ENCODE peak calls at places on chromosomes 5 and 9, in ten cellular contexts. R, T, E, W, V, D, Q, X, A and J are unnamed samples.

GRCh38 chr9:21294325-21294724 is 10.8 kb downstream of the IFNA5 start:
- DNase-seq in D (no peak), E (no peak), X (no peak), R (no peak), T (peak), V (no peak), W (no peak), A (peak), Q (no peak), J (peak)

GRCh38 chr9:94901019-94901363 is 174.5 kb downstream of the AOPEP start:
- DNase-seq in W (no peak), A (no peak), Q (no peak), R (no peak), X (no peak), D (no peak), V (no peak), T (no peak), E (no peak), J (no peak)

GRCh38 chr5:146624179-146624578 is 108.2 kb upstream of the GPR151 start:
- DNase-seq in Q (no peak), E (no peak), X (no peak), T (no peak), R (no peak), W (no peak), D (peak), V (no peak), A (no peak), J (no peak)

GRCh38 chr9:21465859-21466518 is 16.1 kb downstream of the IFNE start:
- DNase-seq in Q (peak), X (no peak), W (no peak), T (peak), A (peak), D (peak), E (peak), V (no peak), R (no peak), J (peak)

GRCh38 chr5:138601444-138601843 is 26.2 kb upstream of the HSPA9 start:
- DNase-seq in E (peak), D (no peak), Q (no peak), T (peak), A (peak), W (no peak), X (no peak), V (peak), R (no peak), J (peak)

GRCh38 chr9:114382951-114383865 is 4.6 kb downstream of the AKNA start:
- DNase-seq in T (peak), V (peak), W (no peak), D (peak), Q (peak), A (peak), E (no peak), R (no peak), X (peak), J (peak)

GRCh38 chr5:82467006-82467561 is 188.9 kb upstream of the RPS23 start:
- DNase-seq in R (peak), V (no peak), W (peak), X (peak), Q (no peak), D (no peak), A (peak), T (peak), E (no peak), J (peak)

GRCh38 chr9:87276327-87276841 is 221.3 kb upstream of the DAPK1 start:
- DNase-seq in W (no peak), D (no peak), Q (no peak), R (no peak), A (peak), E (peak), X (no peak), V (no peak), T (peak), J (peak)

GRCh38 chr5:57327934-57328333 is 154.1 kb downstream of the GPBP1 start:
- DNase-seq in V (no peak), D (no peak), Q (no peak), R (no peak), X (no peak), W (no peak), A (peak), T (no peak), E (no peak), J (no peak)

GRCh38 chr5:105767265-105767664 is 1903.5 kb downstream of the EFNA5 start:
- DNase-seq in Q (no peak), X (no peak), E (no peak), A (no peak), V (no peak), D (no peak), T (no peak), R (no peak), W (no peak), J (no peak)

GRCh38 chr9:106478312-106479099 is 384.5 kb upstream of the ZNF462 start:
- DNase-seq in Q (no peak), A (no peak), E (no peak), D (no peak), T (no peak), X (no peak), W (no peak), V (no peak), R (no peak), J (no peak)

GRCh38 chr9:3740690-3741419 is 215.1 kb upstream of the RFX3 start:
- DNase-seq in D (no peak), A (peak), W (no peak), Q (no peak), T (no peak), V (no peak), E (no peak), X (no peak), R (no peak), J (peak)

GRCh38 chr9:76878933-76879332 is 27.0 kb downstream of the PRUNE2 start:
- DNase-seq in V (no peak), E (no peak), R (no peak), D (no peak), X (no peak), W (no peak), Q (no peak), A (peak), T (no peak), J (no peak)

GRCh38 chr9:131608469-131609115 is 63.3 kb downstream of the PRRT1B start:
- DNase-seq in V (peak), R (peak), X (peak), D (peak), W (peak), E (peak), A (peak), T (peak), Q (no peak), J (peak)

GRCh38 chr5:139653616-139654015 is 5.5 kb downstream of the CXXC5 start:
- DNase-seq in Q (no peak), W (no peak), V (no peak), D (peak), E (no peak), A (no peak), X (no peak), R (no peak), T (no peak), J (no peak)

GRCh38 chr9:37746448-37747270 is 6.9 kb upstream of the TRMT10B start:
- DNase-seq in D (no peak), V (no peak), E (no peak), W (no peak), R (no peak), Q (no peak), X (no peak), T (no peak), A (peak), J (no peak)

GRCh38 chr5:170861855-170862766 is at the start of gene RANBP17:
- DNase-seq in T (peak), D (peak), W (no peak), E (peak), A (peak), V (peak), X (no peak), Q (peak), R (peak), J (peak)

GRCh38 chr5:111929892-111930291 is 172.9 kb upstream of the NREP start:
- DNase-seq in A (peak), X (no peak), V (no peak), E (no peak), Q (no peak), W (no peak), D (no peak), R (peak), T (peak), J (peak)

GRCh38 chr5:95884511-95884910 is 62.0 kb upstream of the GLRX start:
- DNase-seq in R (no peak), Q (no peak), V (no peak), D (no peak), T (no peak), X (no peak), E (no peak), A (no peak), W (no peak), J (no peak)

GRCh38 chr5:170632985-170633234 is 129.1 kb downstream of the KCNIP1 start:
- DNase-seq in E (no peak), D (peak), R (peak), Q (peak), V (peak), X (peak), W (no peak), A (peak), T (no peak), J (no peak)

GRCh38 chr5:96258692-96259091 is 174.4 kb downstream of the PCSK1 start:
- DNase-seq in W (no peak), E (no peak), Q (no peak), D (no peak), X (no peak), V (no peak), T (no peak), R (no peak), A (no peak), J (no peak)

GRCh38 chr9:89368550-89368949 is 50.2 kb downstream of the SECISBP2 start:
- DNase-seq in V (no peak), W (no peak), E (no peak), Q (no peak), R (no peak), A (no peak), T (no peak), X (no peak), D (no peak), J (no peak)
- TF ChIP-seq CTCF in V (no peak), W (no peak), E (no peak), Q (no peak), R (no peak), A (no peak), T (no peak), X (no peak), D (no peak), J (no peak)

DNA sequence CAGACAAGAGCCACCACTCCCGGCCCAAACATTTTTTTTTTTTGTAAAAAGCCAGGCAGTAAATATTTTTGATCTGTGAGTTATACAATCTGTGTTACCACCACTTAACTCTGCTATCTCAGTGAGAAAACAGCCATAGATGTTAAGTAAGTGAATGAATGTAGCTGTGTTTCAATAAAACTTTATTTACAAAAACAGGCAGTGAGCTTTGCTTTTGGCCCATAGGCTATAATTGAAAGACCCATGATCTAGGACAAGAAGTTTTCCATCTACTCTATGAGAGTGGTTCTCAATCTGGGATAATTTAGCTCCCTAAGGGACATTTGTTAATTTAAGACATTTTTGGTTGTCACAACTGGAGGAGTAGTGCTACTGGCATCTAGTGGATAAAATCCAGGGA is 91.0 kb downstream of the TMC1 start:
- DNase-seq in T (no peak), X (no peak), V (no peak), W (no peak), E (no peak), R (no peak), A (peak), Q (no peak), D (no peak), J (no peak)
- TF ChIP-seq CTCF in T (no peak), X (no peak), V (no peak), W (no peak), E (no peak), R (no peak), A (no peak), Q (no peak), D (no peak), J (peak)

GRCh38 chr9:32551491-32552049 is 557 bp upstream of the SMIM27 start:
- DNase-seq in T (peak), D (peak), Q (peak), A (peak), W (peak), R (peak), V (peak), E (no peak), X (peak), J (no peak)
- TF ChIP-seq CTCF in T (no peak), D (no peak), Q (no peak), A (no peak), W (no peak), R (no peak), V (no peak), E (no peak), X (no peak), J (no peak)

GRCh38 chr9:121440265-121440664 is 59.4 kb downstream of the GGTA1 start:
- DNase-seq in Q (no peak), W (no peak), R (no peak), A (peak), X (no peak), V (no peak), T (peak), D (peak), E (no peak), J (no peak)
- TF ChIP-seq CTCF in Q (no peak), W (no peak), R (peak), A (no peak), X (peak), V (no peak), T (peak), D (peak), E (peak), J (peak)

DNA sequence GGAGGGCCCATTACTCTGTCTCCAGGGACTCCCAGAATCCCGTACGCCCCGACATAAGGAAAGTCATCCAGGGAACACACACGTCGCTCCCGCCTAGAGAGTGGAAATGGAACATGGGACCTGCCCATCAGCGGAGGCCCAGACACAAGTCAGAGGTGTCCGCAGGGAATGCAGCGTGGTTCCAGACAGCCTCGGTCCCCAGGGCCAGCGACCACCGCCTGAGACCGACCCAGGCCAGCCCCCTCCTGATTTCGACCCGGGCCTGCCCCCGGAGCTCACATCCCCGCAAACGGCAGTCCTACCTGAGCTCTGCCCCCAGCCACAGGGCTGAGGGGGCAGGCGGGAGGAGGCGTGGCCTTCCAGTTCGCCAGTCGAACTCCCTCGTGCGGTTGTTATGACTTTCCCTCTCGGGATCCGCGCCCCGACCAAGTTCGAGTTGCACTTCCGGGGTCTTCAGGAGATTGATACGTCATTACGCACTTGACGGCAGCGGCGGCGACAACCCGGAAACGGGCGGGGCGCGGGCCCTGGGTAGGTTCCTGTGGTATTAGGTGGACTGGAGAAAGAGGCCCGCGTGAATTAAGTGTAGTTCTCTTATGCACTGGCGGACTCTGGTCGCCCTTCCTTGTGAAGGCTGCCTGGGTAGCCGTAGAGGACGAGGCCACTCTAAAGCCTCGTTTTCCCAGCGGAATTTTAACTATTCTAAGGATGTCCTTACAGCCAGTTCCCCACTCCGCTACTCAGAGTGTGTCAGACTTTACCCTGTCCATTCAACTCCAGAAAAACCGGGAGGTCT is 370.0 kb upstream of the POU5F2 start:
- DNase-seq in D (peak), X (peak), T (peak), E (peak), V (peak), W (peak), A (peak), R (peak), Q (peak), J (peak)
- TF ChIP-seq CTCF in D (peak), X (peak), T (peak), E (peak), V (no peak), W (no peak), A (peak), R (no peak), Q (no peak), J (peak)